ENCODE peak calls at places on chromosomes 2 and 18, in six cellular contexts. J is neuronal stem cell, O is mesendoderm, I is H9, A is H1, Y is IMR-90. H is an unnamed sample.

GRCh38 chr18:75285876-75286275 is 75.3 kb downstream of the TSHZ1 start:
- DNase-seq in J (no peak), O (no peak), Y (no peak), A (no peak), I (no peak), H (no peak)

GRCh38 chr2:199364153-199364552 is 93.6 kb downstream of the SATB2 start:
- DNase-seq in O (peak; percentile 8), I (no peak), Y (no peak), A (no peak), J (no peak), H (no peak)

GRCh38 chr2:14720319-14720718 is 87.8 kb downstream of the LRATD1 start:
- DNase-seq in I (no peak), Y (peak; percentile 4), A (no peak), O (no peak), J (no peak), H (no peak)

GRCh38 chr18:23912356-23912755 is 102.2 kb upstream of the TTC39C start:
- DNase-seq in J (no peak), I (no peak), A (no peak), Y (peak; percentile 75), O (peak; percentile 45), H (no peak)

GRCh38 chr2:159098374-159098773 is 129.9 kb downstream of the TANC1 start:
- DNase-seq in I (no peak), A (no peak), J (no peak), Y (no peak), O (no peak), H (no peak)

GRCh38 chr18:33495278-33495677 is 54.8 kb upstream of the CCDC178 start:
- DNase-seq in O (peak; percentile 79), Y (peak; percentile 13), A (peak; percentile 44), I (peak; percentile 66), J (peak; percentile 14), H (peak; percentile 69)

GRCh38 chr2:240348522-240348921 is 86.9 kb upstream of the GPC1 start:
- DNase-seq in A (no peak), J (no peak), O (no peak), Y (peak; percentile 17), I (no peak), H (no peak)

GRCh38 chr18:55634545-55634944 is 46.6 kb upstream of the TCF4 start:
- DNase-seq in O (no peak), Y (peak; percentile 84), J (no peak), A (no peak), I (no peak), H (peak; percentile 73)

GRCh38 chr2:19462228-19462627 is 103.8 kb upstream of the OSR1 start:
- DNase-seq in J (no peak), O (no peak), A (no peak), I (no peak), Y (no peak), H (peak; percentile 30)

GRCh38 chr2:68789603-68790002 is 55.0 kb downstream of the ARHGAP25 start:
- DNase-seq in A (no peak), J (no peak), Y (no peak), I (no peak), O (no peak), H (no peak)

GRCh38 chr18:8668381-8668780 is 37.0 kb upstream of the MTCL1 start:
- DNase-seq in O (no peak), Y (no peak), A (no peak), J (no peak), I (no peak), H (no peak)

GRCh38 chr2:149652925-149653324 is 65.3 kb upstream of the MMADHC start:
- DNase-seq in A (no peak), O (no peak), I (no peak), Y (peak; percentile 29), J (no peak), H (peak; percentile 49)

GRCh38 chr2:134289225-134289624 is 35.4 kb downstream of the MGAT5 start:
- DNase-seq in Y (no peak), I (no peak), J (no peak), O (no peak), A (no peak), H (no peak)

GRCh38 chr18:77108001-77108692 is 24.4 kb downstream of the MBP start:
- DNase-seq in J (no peak), O (no peak), Y (peak; percentile 92), A (no peak), I (no peak), H (peak; percentile 93)

GRCh38 chr18:47883771-47884413 is 46.6 kb downstream of the SMAD2 start:
- DNase-seq in I (no peak), Y (peak; percentile 76), O (no peak), J (no peak), A (no peak), H (no peak)

GRCh38 chr2:193584001-193584400 is 1389.3 kb upstream of the TMEFF2 start:
- DNase-seq in J (peak; percentile 24), A (no peak), Y (peak; percentile 0), I (peak; percentile 79), O (peak; percentile 86), H (peak; percentile 21)

GRCh38 chr2:105294046-105294445 is 35.5 kb downstream of the TGFBRAP1 start:
- DNase-seq in J (no peak), O (no peak), Y (no peak), A (no peak), I (no peak), H (no peak)

GRCh38 chr2:99085400-99085799 is 56.1 kb upstream of the C2orf15 start:
- DNase-seq in Y (no peak), A (no peak), I (peak; percentile 31), J (no peak), O (peak; percentile 38), H (peak; percentile 15)

GRCh38 chr2:41719756-41720155 is 328.1 kb upstream of the PKDCC start:
- DNase-seq in I (no peak), Y (no peak), O (no peak), A (no peak), J (no peak), H (no peak)

GRCh38 chr2:41717883-41718282 is 329.9 kb upstream of the PKDCC start:
- DNase-seq in I (no peak), A (no peak), Y (no peak), O (no peak), J (no peak), H (no peak)

GRCh38 chr2:41718703-41719102 is 329.1 kb upstream of the PKDCC start:
- DNase-seq in O (no peak), J (no peak), Y (no peak), A (no peak), I (no peak), H (no peak)

GRCh38 chr2:41720702-41721344 is 327.0 kb upstream of the PKDCC start:
- DNase-seq in I (no peak), J (no peak), Y (peak; percentile 35), A (no peak), O (no peak), H (peak; percentile 5)

GRCh38 chr2:41720298-41720697 is 327.5 kb upstream of the PKDCC start:
- DNase-seq in I (no peak), A (no peak), Y (no peak), J (no peak), O (no peak), H (no peak)
- H3K23ac ChIP-seq in I (no peak overlapping the region), A (no peak overlapping the region), Y (no peak overlapping the region), J (no peak overlapping the region), O (no peak overlapping the region), H (no peak overlapping the region)

GRCh38 chr2:241516520-241516965 is 8.2 kb upstream of the STK25 start:
- DNase-seq in O (no peak), Y (no peak), A (no peak), I (no peak), J (no peak), H (no peak)
- H3K23ac ChIP-seq in O (no peak overlapping the region), Y (no peak overlapping the region), A (no peak overlapping the region), I (no peak overlapping the region), J (peak overlapping the region; percentile 8), H (no peak overlapping the region)

DNA sequence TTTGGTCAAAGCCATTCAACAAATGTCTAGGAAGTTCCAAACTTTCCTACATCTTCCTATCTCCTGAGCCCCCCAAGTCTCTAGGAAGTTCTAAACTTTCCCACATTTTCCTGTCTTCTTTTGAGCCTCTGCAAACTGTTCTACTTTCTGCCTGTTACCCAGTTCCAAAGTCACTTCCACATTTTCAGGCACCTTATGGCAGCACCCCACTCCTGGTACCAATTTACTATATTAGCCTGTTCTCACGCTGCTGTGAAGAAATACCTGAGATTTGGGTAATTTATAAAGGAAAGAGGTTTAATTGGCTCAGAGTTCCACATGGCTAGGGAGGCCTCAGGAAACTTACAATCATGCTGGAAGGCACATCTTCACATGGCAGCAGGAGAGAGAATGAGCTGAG is 869.2 kb downstream of the TDRD15 start:
- DNase-seq in O (no peak), I (no peak), J (no peak), Y (no peak), A (no peak), H (no peak)
- H3K23ac ChIP-seq in O (no peak overlapping the region), I (no peak overlapping the region), J (no peak overlapping the region), Y (no peak overlapping the region), A (no peak overlapping the region), H (no peak overlapping the region)

DNA sequence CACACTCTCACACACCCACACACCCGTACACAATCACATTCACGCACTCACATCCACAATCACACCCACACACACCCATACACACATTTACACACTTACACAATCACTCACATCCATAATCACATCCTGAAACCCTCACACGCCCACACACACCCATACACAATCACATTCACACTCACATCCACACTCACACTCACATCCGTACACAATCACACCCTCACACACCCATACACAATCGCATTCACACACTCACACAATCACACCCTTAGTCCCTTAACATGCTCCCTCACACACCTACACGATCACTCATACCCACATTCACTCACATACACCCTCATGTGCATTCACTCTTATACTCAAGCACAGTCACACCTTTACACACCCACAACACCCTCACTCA is 105.8 kb downstream of the ITGB1BP1 start:
- DNase-seq in Y (no peak), A (no peak), J (no peak), O (no peak), I (no peak), H (no peak)
- H3K23ac ChIP-seq in Y (peak overlapping the region; percentile 71), A (no peak overlapping the region), J (no peak overlapping the region), O (no peak overlapping the region), I (no peak overlapping the region), H (no peak overlapping the region)

H was measured in mesenchymal stem cell.